ENCODE peak calls at places on chromosomes 13 and 19, in ten cellular contexts. O is right lobe of liver; Q is transverse colon; Y is thoracic aorta; R is esophagus squamous epithelium; D is effector memory CD4-positive, alpha-beta T cell; U is IMR-90; T is testis; M is fibroblast of lung; L is mesendoderm. W is an unnamed sample. For H3K27me3, the result is how much of the 10 kb centered on the place peaks cover.

GRCh38 chr13:97327071-97327470 is 104.9 kb downstream of the MBNL2 start:
- DNase-seq in L (no peak), R (no peak), U (no peak), T (no peak), D (no peak), Q (no peak), O (no peak), Y (no peak), M (no peak), W (no peak)

GRCh38 chr19:36573948-36574726 is 1.0 kb upstream of the ZNF529 start:
- DNase-seq in O (no peak), L (peak), R (no peak), Y (no peak), Q (peak), D (no peak), T (peak), U (peak), M (peak), W (no peak)

GRCh38 chr19:5903054-5903501 is 512 bp downstream of the NDUFA11 start:
- DNase-seq in U (peak), O (no peak), D (no peak), Q (no peak), R (no peak), T (no peak), L (peak), Y (no peak), M (peak), W (no peak)

GRCh38 chr19:40422428-40423226 is 3.2 kb downstream of the SERTAD1 start:
- DNase-seq in Y (no peak), O (no peak), D (no peak), L (no peak), T (no peak), M (no peak), U (no peak), Q (no peak), R (no peak), W (no peak)

GRCh38 chr19:1295169-1296012 is 9.7 kb downstream of the EFNA2 start:
- DNase-seq in T (peak), Y (no peak), O (no peak), Q (no peak), U (no peak), M (no peak), L (no peak), R (no peak), D (peak), W (no peak)

GRCh38 chr19:49327878-49328544 is 3.0 kb upstream of the SLC6A16 start:
- DNase-seq in M (peak), Q (no peak), L (peak), Y (no peak), U (peak), D (no peak), O (no peak), T (no peak), R (no peak), W (peak)

GRCh38 chr13:51557875-51558604 is 26.2 kb upstream of the WDFY2 start:
- DNase-seq in M (peak), U (peak), L (no peak), Y (no peak), Q (no peak), R (no peak), T (no peak), D (no peak), O (no peak), W (peak)

GRCh38 chr19:27909185-27909840 is 1303.6 kb downstream of the UQCRFS1 start:
- DNase-seq in R (no peak), U (no peak), M (no peak), D (no peak), Q (no peak), T (no peak), L (no peak), Y (no peak), O (no peak), W (no peak)

GRCh38 chr13:41257535-41257934 is 5.8 kb downstream of the MTRF1 start:
- DNase-seq in R (no peak), Q (no peak), Y (no peak), M (no peak), T (no peak), L (no peak), O (no peak), U (no peak), D (no peak), W (no peak)

GRCh38 chr19:29690842-29691241 is 24.2 kb downstream of the C19orf12 start:
- DNase-seq in D (no peak), L (peak), R (no peak), Y (no peak), T (no peak), M (peak), O (no peak), Q (no peak), U (peak), W (peak)

GRCh38 chr13:100100115-100100879 is 11.4 kb downstream of the PCCA start:
- DNase-seq in U (peak), M (peak), R (no peak), D (no peak), O (no peak), Y (no peak), T (peak), Q (no peak), L (no peak), W (peak)

GRCh38 chr13:98938801-98939200 is 39.1 kb downstream of the DOCK9 start:
- DNase-seq in L (peak), Q (no peak), Y (no peak), U (no peak), T (no peak), R (no peak), D (no peak), O (no peak), M (no peak), W (no peak)

GRCh38 chr13:80547885-80548284 is 207.0 kb upstream of the SPRY2 start:
- DNase-seq in L (peak), Y (no peak), U (no peak), O (no peak), T (no peak), M (peak), D (no peak), R (no peak), Q (no peak), W (no peak)

GRCh38 chr13:44112700-44113329 is 233.1 kb downstream of the LACC1 start:
- DNase-seq in M (no peak), D (no peak), U (no peak), R (no peak), Q (no peak), Y (no peak), O (no peak), T (no peak), L (peak), W (no peak)

GRCh38 chr13:112267650-112268049 is 108.5 kb upstream of the SPACA7 start:
- DNase-seq in O (no peak), R (no peak), U (no peak), D (no peak), T (no peak), Q (no peak), L (no peak), M (no peak), Y (no peak), W (no peak)

GRCh38 chr13:51158923-51159322 is 47.8 kb upstream of the C13orf42 start:
- DNase-seq in R (no peak), M (peak), O (no peak), U (no peak), Y (no peak), T (no peak), D (no peak), L (peak), Q (no peak), W (peak)

GRCh38 chr13:77113496-77113895 is 86.5 kb upstream of the FBXL3 start:
- DNase-seq in T (no peak), Q (no peak), O (no peak), M (no peak), Y (no peak), L (peak), R (no peak), D (no peak), U (no peak), W (no peak)

GRCh38 chr13:44620057-44620456 is 43.9 kb upstream of the TSC22D1 start:
- DNase-seq in U (peak), T (no peak), M (peak), L (no peak), R (no peak), D (no peak), Y (no peak), O (no peak), Q (no peak), W (peak)

GRCh38 chr19:28913626-28914025 is 299.3 kb downstream of the UQCRFS1 start:
- DNase-seq in L (no peak), Y (no peak), U (no peak), Q (no peak), M (no peak), T (no peak), D (no peak), R (no peak), O (no peak), W (no peak)

GRCh38 chr13:77740931-77741586 is 43.6 kb downstream of the SLAIN1 start:
- DNase-seq in L (no peak), O (no peak), M (no peak), T (peak), D (no peak), U (no peak), Y (no peak), R (no peak), Q (no peak), W (no peak)

GRCh38 chr13:23159205-23159586 is 21.6 kb upstream of the SGCG start:
- DNase-seq in M (peak), Q (no peak), T (peak), O (no peak), L (peak), D (no peak), R (no peak), U (peak), Y (no peak), W (peak)

GRCh38 chr19:51129716-51130115 is 5.0 kb downstream of the SIGLEC9 start:
- DNase-seq in M (no peak), Y (no peak), T (no peak), D (no peak), Q (no peak), R (no peak), U (no peak), O (no peak), L (no peak), W (no peak)

GRCh38 chr13:106098778-106099177 is 436.7 kb downstream of the EFNB2 start:
- DNase-seq in U (no peak), R (no peak), L (peak), T (no peak), O (no peak), D (no peak), Y (no peak), M (no peak), Q (no peak), W (no peak)

GRCh38 chr13:98204546-98204945 is 27.5 kb upstream of the RNF113B start:
- DNase-seq in R (no peak), Q (no peak), Y (no peak), O (no peak), L (no peak), M (no peak), T (no peak), U (no peak), D (no peak), W (no peak)

GRCh38 chr19:7869910-7870511 is 4.2 kb downstream of the PRR36 start:
- DNase-seq in Y (no peak), O (peak), D (peak), R (no peak), M (no peak), Q (peak), L (peak), T (peak), U (peak), W (peak)

GRCh38 chr13:44243198-44243852 is 130.3 kb upstream of the SERP2 start:
- DNase-seq in R (no peak), L (peak), O (no peak), T (no peak), D (no peak), M (peak), U (peak), Q (peak), Y (no peak), W (no peak)

GRCh38 chr19:1910169-1910568 is 5.0 kb downstream of the ADAT3 start:
- DNase-seq in L (no peak), T (no peak), O (no peak), R (no peak), U (peak), D (no peak), Q (no peak), Y (no peak), M (peak), W (no peak)

GRCh38 chr13:94967183-94968039 is 255.1 kb upstream of the SOX21 start:
- DNase-seq in D (no peak), Y (no peak), R (no peak), M (peak), L (peak), Q (no peak), T (no peak), U (no peak), O (no peak), W (peak)

DNA sequence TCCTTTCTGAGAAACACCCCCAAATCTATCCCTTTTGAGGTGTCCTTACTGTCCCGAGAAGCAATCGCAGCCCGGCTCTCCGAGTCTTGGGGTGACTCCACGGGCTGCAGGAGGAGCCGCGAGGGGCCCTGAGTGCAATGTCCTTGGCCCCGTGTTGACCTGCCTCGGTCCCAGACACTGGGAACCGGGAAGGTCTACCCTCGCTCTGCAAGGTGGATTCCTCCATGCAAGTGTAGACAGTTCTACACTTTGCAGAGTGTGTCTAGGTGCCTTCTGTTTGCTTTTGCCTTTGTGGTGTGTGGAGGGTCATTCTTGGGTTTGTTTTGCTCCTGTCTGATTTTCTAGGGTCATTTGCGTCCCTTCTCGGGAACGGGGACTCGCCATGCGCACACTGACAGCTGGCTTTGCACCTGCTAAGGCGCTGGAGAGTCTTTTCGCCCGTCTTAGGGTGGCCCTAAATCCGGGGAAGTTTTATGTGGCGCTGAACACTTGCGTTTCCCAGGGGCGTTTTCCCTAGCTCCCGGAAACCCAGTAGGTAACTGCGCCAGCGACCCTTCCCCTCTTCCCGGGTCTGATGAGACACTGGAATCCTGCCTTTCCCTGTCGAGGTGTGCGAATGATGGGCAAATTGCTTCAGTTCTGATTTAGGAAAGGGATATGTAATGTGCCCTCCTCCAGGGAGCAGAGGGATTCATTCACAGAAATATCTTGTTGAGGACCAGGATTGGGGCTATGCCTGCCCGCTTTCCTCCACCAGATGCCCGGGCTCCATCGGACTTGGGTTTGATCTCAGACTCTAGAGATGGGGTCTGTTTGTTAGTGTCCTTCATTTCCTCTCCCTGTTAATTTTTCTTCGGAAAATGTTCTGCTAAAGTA is 755 bp downstream of the SERTM1 start:
- DNase-seq in Q (no peak), D (no peak), M (no peak), T (no peak), U (no peak), O (no peak), L (peak), R (no peak), Y (no peak), W (no peak)
- H3K4me3 ChIP-seq in Q (no peak), D (no peak), M (no peak), T (peak), U (no peak), O (no peak), L (no peak), R (peak), Y (no peak), W (peak)

GRCh38 chr19:12833747-12834417 is 497 bp downstream of the RTBDN start:
- DNase-seq in T (no peak), M (no peak), D (peak), O (no peak), U (no peak), L (peak), R (no peak), Q (peak), Y (no peak), W (peak)
- H3K27me3 ChIP-seq in T (under half), M (half or more), D (half or more), O (under half), U (half or more), L (under half), R (under half), Q (half or more), Y (under half), W (half or more)

DNA sequence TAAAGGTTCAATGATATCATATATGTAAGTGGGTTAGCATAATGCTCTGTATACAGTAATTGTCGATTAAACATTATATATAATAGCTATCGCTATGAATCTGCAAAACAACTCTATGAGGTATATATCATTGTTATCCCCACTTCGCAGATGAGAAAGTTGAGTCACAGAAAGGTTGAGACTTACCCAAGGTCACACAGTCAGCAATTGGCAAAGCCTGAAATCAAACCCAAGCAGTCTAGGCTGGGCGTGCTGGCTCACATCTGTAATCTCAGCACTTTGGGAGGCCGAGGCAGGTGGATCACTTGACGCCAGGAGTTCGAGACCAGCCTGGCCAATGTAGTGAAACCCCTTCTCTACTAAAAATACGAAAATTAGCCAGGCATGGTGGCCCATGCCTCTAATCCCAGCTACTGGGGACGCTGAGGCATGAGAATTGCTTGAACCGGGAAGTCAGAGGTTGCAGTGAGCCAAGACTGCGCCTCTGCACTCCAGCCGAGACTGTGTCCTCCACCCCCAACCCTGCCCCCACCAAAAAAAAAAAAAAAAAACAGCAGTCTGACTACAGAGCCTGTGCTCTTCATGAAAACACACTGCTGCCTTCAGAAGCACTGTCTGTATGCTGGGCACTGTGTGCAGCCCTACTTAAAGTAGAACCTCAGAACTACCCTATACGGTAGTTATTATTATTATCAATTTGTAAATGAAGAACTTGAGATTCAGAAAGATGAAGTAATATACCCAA is 1.3 kb downstream of the HSPBP1 start:
- DNase-seq in T (no peak), Y (no peak), L (no peak), U (no peak), O (no peak), R (no peak), Q (no peak), D (no peak), M (no peak), W (no peak)
- H3K4me3 ChIP-seq in T (no peak), Y (no peak), L (no peak), U (no peak), O (no peak), R (no peak), Q (no peak), D (no peak), M (no peak), W (peak)

GRCh38 chr19:15455996-15456395 is 6.2 kb upstream of the WIZ start:
- DNase-seq in D (no peak), O (no peak), Y (no peak), M (no peak), L (no peak), R (no peak), U (no peak), T (no peak), Q (no peak), W (no peak)
- H3K27me3 ChIP-seq in D (under half), O (under half), Y (under half), M (under half), L (under half), R (under half), U (under half), T (under half), Q (half or more), W (under half)

GRCh38 chr13:47239025-47239424 is 342.2 kb upstream of the HTR2A start:
- DNase-seq in Q (no peak), T (no peak), L (no peak), U (no peak), D (no peak), Y (no peak), R (no peak), M (no peak), O (no peak), W (no peak)

GRCh38 chr13:47237571-47237970 is 340.7 kb upstream of the HTR2A start:
- DNase-seq in O (no peak), L (no peak), U (no peak), Y (no peak), R (no peak), T (no peak), Q (no peak), D (no peak), M (no peak), W (no peak)

DNA sequence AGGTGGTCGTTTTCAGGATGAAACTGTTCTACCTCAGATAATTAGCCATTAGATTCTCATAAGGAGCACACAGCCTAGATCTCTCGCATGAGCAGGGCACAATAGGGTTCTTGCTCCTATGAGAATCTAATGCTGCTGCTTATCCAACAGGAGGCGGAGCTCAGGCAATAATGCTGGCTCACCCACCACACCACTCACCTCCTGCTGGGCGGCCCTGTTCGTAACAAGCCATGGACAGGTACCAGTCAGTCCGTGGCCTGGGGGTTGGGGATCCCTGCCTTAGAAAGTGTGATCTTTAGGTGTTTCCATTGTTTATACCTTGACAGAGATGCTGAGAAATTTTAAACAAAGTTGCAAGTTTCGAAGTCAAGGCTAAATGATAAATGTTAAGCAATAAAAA is 344.6 kb upstream of the HTR2A start:
- DNase-seq in L (peak), Y (no peak), D (no peak), M (no peak), U (no peak), O (no peak), T (no peak), R (no peak), Q (no peak), W (no peak)
- H3K4me3 ChIP-seq in L (no peak), Y (no peak), D (no peak), M (no peak), U (no peak), O (no peak), T (no peak), R (no peak), Q (no peak), W (no peak)

DNA sequence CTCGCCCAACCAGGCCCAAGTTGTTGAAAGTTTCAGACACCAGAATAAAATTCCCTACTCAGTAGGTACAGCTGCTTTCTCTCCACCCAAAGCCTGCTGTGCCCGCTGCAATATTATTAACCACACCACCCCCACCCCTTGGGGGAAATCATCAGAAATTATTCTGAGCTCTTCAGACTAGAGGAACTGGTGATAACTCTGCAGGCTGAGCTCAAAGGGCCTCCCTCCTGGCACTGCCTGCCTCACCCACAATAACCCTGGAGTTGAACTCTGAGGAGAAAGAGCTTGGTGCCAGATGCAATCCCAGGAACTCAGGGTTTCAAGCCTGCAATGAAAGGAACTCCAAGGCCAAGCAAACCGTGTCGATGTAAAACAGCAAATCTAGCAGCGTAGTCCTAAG is 381.7 kb upstream of the ZNF507 start:
- DNase-seq in U (no peak), Q (no peak), R (no peak), L (no peak), M (no peak), T (peak), D (no peak), Y (no peak), O (no peak), W (no peak)
- H3K27me3 ChIP-seq in U (under half), Q (under half), R (under half), L (under half), M (under half), T (under half), D (under half), Y (under half), O (under half), W (under half)